ENCODE peak calls at places on chromosomes 6 and 20, in seven cellular contexts. N is heart left ventricle, C is MCF 10A, S is lung, E is psoas muscle, I is A549, R is IMR-90. Y is an unnamed sample.

GRCh38 chr20:20076297-20077065 is 24.1 kb downstream of the CFAP61 start:
- DNase-seq in N (no peak), C (peak), S (no peak), E (peak), I (no peak), R (peak), Y (no peak)

GRCh38 chr20:14712302-14712739 is 374.9 kb upstream of the FLRT3 start:
- DNase-seq in N (no peak), C (peak), S (no peak), E (no peak), I (peak), R (peak), Y (no peak)

GRCh38 chr6:154548130-154548830 is 37.8 kb upstream of the CNKSR3 start:
- DNase-seq in N (no peak), C (no peak), S (no peak), E (no peak), I (no peak), R (peak), Y (peak)

GRCh38 chr20:48603116-48603818 is 224.5 kb downstream of the PREX1 start:
- DNase-seq in N (no peak), C (no peak), S (no peak), E (no peak), I (no peak), R (no peak), Y (no peak)

GRCh38 chr6:141664744-141665143 is 468.0 kb upstream of the GJE1 start:
- DNase-seq in N (no peak), C (no peak), S (no peak), E (no peak), I (no peak), R (no peak), Y (no peak)

GRCh38 chr6:157089258-157089657 is 234.1 kb downstream of the TMEM242 start:
- DNase-seq in N (no peak), C (no peak), S (no peak), E (no peak), I (peak), R (peak), Y (no peak)

GRCh38 chr6:8180327-8181161 is 78.2 kb upstream of the EEF1E1 start:
- DNase-seq in N (no peak), C (peak), S (no peak), E (no peak), I (no peak), R (peak), Y (no peak)

GRCh38 chr20:2671977-2672376 is 8.0 kb upstream of the IDH3B start:
- DNase-seq in N (no peak), C (no peak), S (no peak), E (no peak), I (peak), R (no peak), Y (no peak)

GRCh38 chr6:140980265-140980887 is 1152.3 kb upstream of the GJE1 start:
- DNase-seq in N (no peak), C (no peak), S (no peak), E (no peak), I (no peak), R (peak), Y (no peak)

GRCh38 chr20:17995967-17996819 is 27.4 kb downstream of the MGME1 start:
- DNase-seq in N (no peak), C (peak), S (peak), E (no peak), I (peak), R (peak), Y (peak)

GRCh38 chr20:57667924-57668782 is 41.7 kb downstream of the PMEPA1 start:
- DNase-seq in N (no peak), C (no peak), S (peak), E (no peak), I (no peak), R (no peak), Y (peak)

GRCh38 chr6:139262519-139263300 is 29.1 kb downstream of the TXLNB start:
- DNase-seq in N (no peak), C (no peak), S (no peak), E (no peak), I (no peak), R (peak), Y (no peak)

GRCh38 chr20:237479-237878 is 10.4 kb downstream of the DEFB129 start:
- DNase-seq in N (no peak), C (no peak), S (peak), E (no peak), I (no peak), R (peak), Y (peak)

GRCh38 chr6:162671580-162672165 is 55.9 kb downstream of the PRKN start:
- DNase-seq in N (peak), C (no peak), S (no peak), E (no peak), I (no peak), R (no peak), Y (no peak)

GRCh38 chr20:35503841-35504460 is 25.5 kb downstream of the C20orf173 start:
- DNase-seq in N (no peak), C (no peak), S (no peak), E (peak), I (no peak), R (no peak), Y (no peak)

GRCh38 chr20:34334654-34335407 is 28.2 kb upstream of the ITCH start:
- DNase-seq in N (no peak), C (peak), S (no peak), E (no peak), I (no peak), R (no peak), Y (no peak)

GRCh38 chr6:68741501-68742343 is 106.6 kb downstream of the ADGRB3 start:
- DNase-seq in N (no peak), C (no peak), S (no peak), E (no peak), I (no peak), R (no peak), Y (no peak)

GRCh38 chr20:43751167-43752050 is 24.6 kb upstream of the GTSF1L start:
- DNase-seq in N (no peak), C (peak), S (no peak), E (no peak), I (no peak), R (peak), Y (no peak)

GRCh38 chr6:159982726-159983506 is 14.0 kb downstream of the IGF2R start:
- DNase-seq in N (no peak), C (peak), S (no peak), E (no peak), I (no peak), R (peak), Y (no peak)

GRCh38 chr6:159691133-159691962 is 1.7 kb downstream of the SOD2 start:
- DNase-seq in N (no peak), C (peak), S (peak), E (no peak), I (peak), R (peak), Y (no peak)

GRCh38 chr6:140636698-140637402 is 1262.4 kb upstream of the CITED2 start:
- DNase-seq in N (no peak), C (no peak), S (no peak), E (no peak), I (no peak), R (no peak), Y (no peak)

GRCh38 chr20:47654370-47654769 is 130.9 kb downstream of the SULF2 start:
- DNase-seq in N (no peak), C (no peak), S (no peak), E (no peak), I (no peak), R (no peak), Y (no peak)

GRCh38 chr6:21827425-21828192 is 234.1 kb downstream of the SOX4 start:
- DNase-seq in N (no peak), C (no peak), S (no peak), E (no peak), I (no peak), R (peak), Y (no peak)

GRCh38 chr6:111478749-111479148 is 4.3 kb downstream of the REV3L start:
- DNase-seq in N (no peak), C (peak), S (no peak), E (no peak), I (peak), R (peak), Y (no peak)

GRCh38 chr6:90459225-90459758 is 127.6 kb downstream of the MAP3K7 start:
- DNase-seq in N (no peak), C (no peak), S (no peak), E (no peak), I (no peak), R (no peak), Y (no peak)

GRCh38 chr6:27280064-27280539 is 32.0 kb downstream of the POM121L2 start:
- DNase-seq in N (no peak), C (peak), S (no peak), E (no peak), I (peak), R (peak), Y (peak)

GRCh38 chr6:55974688-55975087 is 99.3 kb upstream of the BMP5 start:
- DNase-seq in N (no peak), C (no peak), S (no peak), E (no peak), I (no peak), R (no peak), Y (no peak)

GRCh38 chr6:130775421-130776012 is 51.7 kb upstream of the SMLR1 start:
- DNase-seq in N (no peak), C (no peak), S (no peak), E (no peak), I (no peak), R (peak), Y (no peak)

GRCh38 chr20:43972692-43973091 is 58.0 kb downstream of the TOX2 start:
- DNase-seq in N (no peak), C (no peak), S (no peak), E (no peak), I (no peak), R (no peak), Y (no peak)

GRCh38 chr6:39941820-39942219 is 7.6 kb upstream of the MOCS1 start:
- DNase-seq in N (no peak), C (no peak), S (no peak), E (no peak), I (no peak), R (no peak), Y (no peak)

GRCh38 chr6:72561629-72562028 is 60.2 kb upstream of the KCNQ5 start:
- DNase-seq in N (no peak), C (no peak), S (no peak), E (no peak), I (no peak), R (no peak), Y (no peak)

GRCh38 chr6:72559067-72559466 is 62.8 kb upstream of the KCNQ5 start:
- DNase-seq in N (no peak), C (no peak), S (no peak), E (no peak), I (no peak), R (no peak), Y (no peak)

GRCh38 chr6:72564231-72564630 is 57.6 kb upstream of the KCNQ5 start:
- DNase-seq in N (no peak), C (no peak), S (no peak), E (no peak), I (no peak), R (peak), Y (no peak)

GRCh38 chr6:72560721-72561593 is 60.9 kb upstream of the KCNQ5 start:
- DNase-seq in N (no peak), C (no peak), S (no peak), E (no peak), I (no peak), R (peak), Y (no peak)
- TF ChIP-seq CTCF in N (no peak), C (no peak), S (no peak), E (no peak), I (no peak), R (no peak), Y (no peak)

GRCh38 chr6:126312013-126312665 is 27.8 kb upstream of the CENPW start:
- DNase-seq in N (no peak), C (peak), S (no peak), E (no peak), I (peak), R (no peak), Y (no peak)
- TF ChIP-seq CTCF in N (no peak), C (peak), S (no peak), E (no peak), I (no peak), R (no peak), Y (no peak)

GRCh38 chr6:54267798-54268197 is 40.4 kb upstream of the TINAG start:
- DNase-seq in N (no peak), C (peak), S (peak), E (no peak), I (peak), R (peak), Y (peak)
- TF ChIP-seq CTCF in N (peak), C (peak), S (no peak), E (no peak), I (peak), R (peak), Y (peak)

GRCh38 chr6:15643542-15643941 is 19.3 kb downstream of the DTNBP1 start:
- DNase-seq in N (no peak), C (no peak), S (no peak), E (no peak), I (peak), R (no peak), Y (no peak)

GRCh38 chr6:15638373-15638772 is 24.5 kb downstream of the DTNBP1 start:
- DNase-seq in N (no peak), C (no peak), S (no peak), E (no peak), I (no peak), R (no peak), Y (no peak)

GRCh38 chr6:15644904-15645303 is 17.9 kb downstream of the DTNBP1 start:
- DNase-seq in N (no peak), C (no peak), S (no peak), E (no peak), I (no peak), R (no peak), Y (no peak)

DNA sequence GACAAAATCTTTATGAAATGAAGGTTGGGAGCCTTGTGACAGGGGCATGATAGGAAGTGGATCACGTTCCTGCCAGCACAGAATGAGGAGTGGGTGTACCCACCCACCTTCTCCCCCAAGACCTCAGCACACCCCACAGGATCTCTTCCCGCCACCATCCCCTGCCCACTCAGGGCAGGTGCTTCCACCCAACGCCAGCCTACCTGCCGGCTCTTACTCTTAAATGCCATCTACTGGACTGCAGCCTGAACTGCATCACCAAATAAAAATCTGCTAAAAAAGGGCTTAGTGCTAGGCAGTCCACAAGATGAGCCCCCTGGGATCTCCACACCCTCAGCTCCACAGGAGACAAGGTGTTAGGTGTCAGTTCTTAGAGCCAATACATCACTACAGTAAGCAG is 20.6 kb downstream of the DTNBP1 start:
- DNase-seq in N (no peak), C (peak), S (no peak), E (no peak), I (peak), R (no peak), Y (no peak)
- TF ChIP-seq CTCF in N (no peak), C (no peak), S (no peak), E (no peak), I (no peak), R (peak), Y (no peak)

GRCh38 chr6:78302411-78302810 is 564.9 kb upstream of the IRAK1BP1 start:
- DNase-seq in N (no peak), C (no peak), S (no peak), E (no peak), I (no peak), R (no peak), Y (no peak)

GRCh38 chr6:78300885-78301284 is 566.5 kb upstream of the IRAK1BP1 start:
- DNase-seq in N (no peak), C (peak), S (no peak), E (no peak), I (no peak), R (no peak), Y (no peak)
- TF ChIP-seq CTCF in N (no peak), C (no peak), S (no peak), E (no peak), I (no peak), R (no peak), Y (no peak)

DNA sequence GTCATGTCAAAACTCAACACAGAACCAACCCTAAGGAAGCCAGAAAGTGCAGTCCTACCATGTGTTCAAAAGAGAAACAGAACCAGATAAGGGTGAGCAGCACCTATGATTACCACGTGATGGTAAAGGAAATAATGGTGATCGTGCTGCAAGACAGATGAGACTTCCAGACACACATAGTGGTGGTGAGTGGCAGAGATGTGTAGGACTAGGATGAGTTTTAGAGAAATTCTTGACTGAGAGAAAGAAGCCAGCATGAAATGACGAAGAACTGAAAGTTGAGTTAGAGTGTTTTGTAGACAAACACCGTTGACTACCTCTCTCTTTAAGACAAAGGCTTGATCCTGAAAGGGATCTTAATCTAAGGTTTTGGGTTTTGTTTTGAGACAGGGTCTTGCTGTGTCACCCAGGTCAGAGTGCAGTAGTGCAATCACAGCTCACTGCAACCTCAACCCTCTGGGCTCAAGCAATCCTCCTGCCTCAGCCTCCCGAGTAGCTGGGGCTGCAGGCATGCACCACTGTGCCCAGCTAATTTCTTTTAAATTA is 10.6 kb upstream of the BTBD9 start:
- DNase-seq in N (no peak), C (no peak), S (no peak), E (no peak), I (no peak), R (no peak), Y (no peak)
- TF ChIP-seq CTCF in N (no peak), C (no peak), S (no peak), E (no peak), I (no peak), R (no peak), Y (no peak)

GRCh38 chr20:1569417-1569861 is 11.9 kb upstream of the SIRPD start:
- DNase-seq in N (no peak), C (peak), S (no peak), E (no peak), I (peak), R (peak), Y (no peak)
- TF ChIP-seq CTCF in N (no peak), C (no peak), S (no peak), E (no peak), I (no peak), R (no peak), Y (no peak)

GRCh38 chr20:22437354-22437753 is 147.0 kb downstream of the FOXA2 start:
- DNase-seq in N (no peak), C (no peak), S (no peak), E (no peak), I (no peak), R (no peak), Y (no peak)

GRCh38 chr20:22438346-22438745 is 146.0 kb downstream of the FOXA2 start:
- DNase-seq in N (no peak), C (no peak), S (no peak), E (no peak), I (no peak), R (no peak), Y (no peak)

GRCh38 chr20:22442318-22442717 is 142.1 kb downstream of the FOXA2 start:
- DNase-seq in N (no peak), C (no peak), S (no peak), E (no peak), I (no peak), R (no peak), Y (no peak)

DNA sequence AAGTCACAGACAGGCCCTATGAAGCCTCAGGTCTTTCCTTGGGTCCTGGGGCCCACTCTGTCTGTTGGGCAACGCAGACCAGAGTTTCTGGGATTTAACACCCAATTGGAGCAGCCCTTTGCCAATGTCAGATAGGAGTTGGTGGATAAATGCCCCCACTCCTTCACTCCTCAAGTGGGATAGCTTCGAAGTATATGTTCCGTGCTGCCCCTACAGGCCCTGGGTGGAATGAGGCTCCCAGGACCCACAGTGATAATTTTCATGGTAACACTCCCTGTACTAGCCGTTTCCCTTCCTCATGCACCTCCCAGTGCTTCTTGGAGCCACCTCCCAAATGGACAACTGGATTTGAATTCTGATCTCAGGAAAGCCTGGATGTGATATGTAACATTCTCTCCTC is 145.4 kb downstream of the FOXA2 start:
- DNase-seq in N (no peak), C (peak), S (no peak), E (no peak), I (peak), R (no peak), Y (no peak)
- TF ChIP-seq CTCF in N (no peak), C (no peak), S (no peak), E (no peak), I (no peak), R (no peak), Y (no peak)

GRCh38 chr6:79042799-79043126 is 35.3 kb downstream of the PHIP start:
- DNase-seq in N (no peak), C (no peak), S (no peak), E (no peak), I (no peak), R (no peak), Y (no peak)

GRCh38 chr6:79047072-79047471 is 31.0 kb downstream of the PHIP start:
- DNase-seq in N (no peak), C (no peak), S (no peak), E (no peak), I (no peak), R (no peak), Y (no peak)

GRCh38 chr6:79045966-79046365 is 32.1 kb downstream of the PHIP start:
- DNase-seq in N (no peak), C (no peak), S (no peak), E (no peak), I (no peak), R (no peak), Y (no peak)

GRCh38 chr6:79048611-79049010 is 29.4 kb downstream of the PHIP start:
- DNase-seq in N (no peak), C (peak), S (no peak), E (no peak), I (peak), R (peak), Y (no peak)
- TF ChIP-seq CTCF in N (no peak), C (peak), S (no peak), E (peak), I (no peak), R (peak), Y (peak)